ENCODE peak calls at places on chromosomes 1 and 21, in five cellular contexts. V is SK-N-SH, D is GM12878, P is K562, U is HepG2. O is an unnamed sample.

GRCh38 chr1:159122005-159122621 is 45.5 kb upstream of the AIM2 start:
- DNase-seq in D (peak), P (no peak), U (no peak), V (no peak), O (no peak)

GRCh38 chr1:234512376-234512965 is 33.5 kb upstream of the TARBP1 start:
- DNase-seq in D (no peak), U (no peak), P (peak), V (no peak), O (no peak)

GRCh38 chr21:45836694-45837670 is 144.6 kb upstream of the COL6A1 start:
- DNase-seq in U (no peak), V (no peak), P (no peak), D (no peak), O (no peak)

GRCh38 chr1:214419650-214420049 is 131.8 kb downstream of the PTPN14 start:
- DNase-seq in P (peak), V (no peak), U (no peak), D (no peak), O (no peak)

GRCh38 chr1:11659748-11660147 is 4.3 kb upstream of the FBXO6 start:
- DNase-seq in P (no peak), V (no peak), U (no peak), D (no peak), O (no peak)

GRCh38 chr1:232586679-232587078 is 43.3 kb downstream of the SIPA1L2 start:
- DNase-seq in D (no peak), P (no peak), U (no peak), V (no peak), O (no peak)

GRCh38 chr1:53316058-53316741 is 11.7 kb downstream of the LRP8 start:
- DNase-seq in P (peak), U (no peak), D (no peak), V (peak), O (no peak)

GRCh38 chr21:17673261-17674020 is 60.7 kb upstream of the BTG3 start:
- DNase-seq in D (no peak), U (no peak), V (no peak), P (no peak), O (no peak)

GRCh38 chr1:103527331-103527730 is 1.8 kb downstream of the RNPC3 start:
- DNase-seq in U (no peak), V (no peak), P (no peak), D (no peak), O (no peak)

GRCh38 chr1:1573843-1574720 is 581 bp downstream of the SSU72 start:
- DNase-seq in D (no peak), U (peak), V (peak), P (peak), O (no peak)

DNA sequence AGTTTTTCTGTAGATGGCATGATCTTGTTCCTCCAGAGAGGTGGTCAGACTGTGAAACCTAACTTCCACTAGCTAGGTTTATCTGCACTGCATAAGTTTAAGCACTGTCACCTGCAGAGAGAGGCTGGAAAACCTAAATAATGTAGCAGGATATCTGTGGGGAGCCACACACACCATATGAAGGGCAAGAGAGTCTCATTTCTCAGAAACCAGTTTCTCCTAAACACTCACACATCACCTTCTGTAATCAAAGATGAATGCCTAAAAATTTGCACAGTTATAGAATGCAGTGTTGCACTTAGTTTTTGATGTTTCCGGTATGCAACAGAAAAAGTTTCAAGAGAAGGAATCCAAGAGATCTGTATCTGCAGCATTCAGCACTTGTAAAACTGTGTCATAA is 654.6 kb downstream of the ADGRL2 start:
- DNase-seq in D (no peak), P (no peak), V (no peak), U (no peak), O (no peak)
- TF ChIP-seq REST in D (no peak), P (no peak), V (no peak), U (no peak), O (no peak)

DNA sequence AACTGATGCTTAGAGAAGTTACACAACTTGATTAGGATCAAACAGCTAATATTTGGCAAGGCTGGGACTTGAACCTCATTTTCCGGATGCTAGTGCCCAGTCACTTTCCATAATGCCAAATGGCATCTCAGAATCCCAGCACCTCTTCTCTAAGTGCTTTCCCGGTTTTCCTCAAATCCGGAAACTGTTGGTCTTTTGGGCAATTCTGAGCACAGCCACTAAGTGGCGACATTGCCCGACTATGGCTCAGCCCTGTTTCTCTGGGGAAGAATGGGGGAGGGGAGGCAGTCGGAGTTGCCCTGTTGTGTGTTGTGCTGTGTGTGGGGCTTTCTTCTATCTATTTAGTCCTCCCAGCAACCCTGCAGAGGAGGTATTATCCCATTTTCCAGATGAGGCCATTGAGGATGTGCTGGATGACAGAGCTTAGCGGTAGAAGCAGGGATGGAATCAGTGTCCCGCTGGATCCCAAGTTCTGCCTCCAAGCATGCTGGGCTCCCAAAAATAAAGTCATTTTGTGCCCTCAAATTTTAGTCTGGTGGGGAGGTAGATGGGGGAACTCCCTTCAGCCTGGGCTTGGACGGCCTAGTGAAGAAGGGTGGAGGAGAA is 175.0 kb downstream of the FCRL5 start:
- DNase-seq in U (peak), V (peak), P (peak), D (no peak), O (peak)
- TF ChIP-seq GABPA in U (peak), V (no peak), P (no peak), D (no peak), O (no peak)

GRCh38 chr21:34894401-34894800 is 154.7 kb downstream of the RUNX1 start:
- DNase-seq in U (no peak), P (no peak), V (no peak), D (no peak), O (no peak)

GRCh38 chr21:34899760-34900159 is 149.3 kb downstream of the RUNX1 start:
- DNase-seq in V (no peak), D (no peak), U (no peak), P (no peak), O (no peak)

GRCh38 chr21:34900376-34900775 is 148.7 kb downstream of the RUNX1 start:
- DNase-seq in V (no peak), U (no peak), P (no peak), D (no peak), O (no peak)

GRCh38 chr21:34897828-34898227 is 151.3 kb downstream of the RUNX1 start:
- DNase-seq in V (no peak), P (peak), U (no peak), D (no peak), O (no peak)

GRCh38 chr21:34899302-34899701 is 149.8 kb downstream of the RUNX1 start:
- DNase-seq in V (no peak), P (no peak), D (no peak), U (no peak), O (no peak)
- TF ChIP-seq REST in V (no peak), P (no peak), D (no peak), U (no peak), O (no peak)

DNA sequence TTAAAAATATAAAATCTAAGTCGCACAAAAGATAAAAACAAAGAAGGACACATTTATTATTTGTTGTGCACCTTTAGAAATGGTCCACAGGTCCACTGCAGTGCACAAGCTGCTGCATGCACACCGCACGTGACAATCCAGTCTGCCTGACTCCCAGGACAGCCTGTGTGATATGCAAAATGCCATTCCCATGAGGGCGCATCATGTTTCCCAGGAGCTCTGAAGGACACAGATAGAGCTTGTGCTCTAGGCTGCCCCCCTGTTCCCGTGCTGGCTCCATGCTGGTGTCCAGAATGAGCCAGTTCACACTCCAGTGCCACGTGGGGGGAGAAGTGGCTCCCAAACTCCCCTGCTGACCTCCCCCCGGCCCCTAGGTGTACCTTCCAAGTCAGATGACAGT is 26.5 kb downstream of the RAB7B start:
- DNase-seq in V (no peak), D (no peak), U (peak), P (no peak), O (no peak)
- TF ChIP-seq GABPA in V (no peak), D (no peak), U (no peak), P (no peak), O (no peak)

DNA sequence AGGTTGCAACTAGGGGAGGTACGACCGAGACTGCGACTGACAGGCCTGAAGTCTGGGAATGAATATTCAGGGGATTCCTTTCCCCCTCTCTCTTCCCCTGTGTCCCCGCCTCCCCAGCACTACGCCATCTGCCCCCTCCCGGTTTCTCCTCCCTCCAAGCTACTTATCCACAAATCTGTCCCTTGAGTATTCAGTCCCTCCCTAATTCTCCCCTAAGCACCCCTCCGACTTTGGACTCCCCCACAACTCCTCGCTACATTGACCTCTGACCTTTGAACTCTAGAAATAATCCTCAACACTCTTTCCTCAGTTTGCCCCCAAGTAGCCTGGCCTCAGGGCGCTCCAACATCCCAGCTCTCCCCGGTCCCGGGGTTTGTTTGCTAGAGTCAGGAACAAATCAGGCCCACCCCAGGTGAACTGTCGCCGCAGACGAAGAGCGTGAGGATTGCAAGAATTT is 393 bp downstream of the LYSMD1 start:
- DNase-seq in D (no peak), V (peak), P (peak), U (peak), O (no peak)
- TF ChIP-seq REST in D (no peak), V (no peak), P (no peak), U (no peak), O (no peak)

GRCh38 chr1:66598670-66599069 is 64.7 kb downstream of the SGIP1 start:
- DNase-seq in U (no peak), D (no peak), V (no peak), P (no peak), O (no peak)
- TF ChIP-seq GABPA in U (no peak), D (no peak), V (no peak), P (no peak), O (no peak)

GRCh38 chr1:228410015-228410414 is 3.4 kb upstream of the TRIM11 start:
- DNase-seq in V (no peak), P (no peak), D (no peak), U (peak), O (no peak)
- TF ChIP-seq REST in V (no peak), P (no peak), D (no peak), U (no peak), O (no peak)

GRCh38 chr1:204268101-204268500 is 54.3 kb upstream of the GOLT1A start:
- DNase-seq in V (no peak), U (no peak), D (no peak), P (no peak), O (no peak)
- TF ChIP-seq GABPA in V (no peak), U (no peak), D (no peak), P (no peak), O (no peak)